ENCODE peak calls at places on chromosome 3, in ten cellular contexts. R is K562, W is breast epithelium, Z is endothelial cell of umbilical vein, Y is HCT116, T is stomach, J is GM12892, U is esophagus muscularis mucosa, E is sigmoid colon, L is spleen. F is an unnamed sample.

GRCh38 chr3:104582092-104582491 is 784.6 kb upstream of the ALCAM start:
- DNase-seq in W (no peak), J (no peak), E (no peak), Y (no peak), T (no peak), U (no peak), R (no peak), L (no peak), Z (no peak), F (no peak)

GRCh38 chr3:181567446-181568075 is 144.2 kb upstream of the SOX2 start:
- DNase-seq in E (no peak), Z (no peak), J (no peak), W (no peak), R (no peak), U (no peak), T (no peak), Y (no peak), L (no peak), F (no peak)

GRCh38 chr3:115644391-115644790 is 21.1 kb downstream of the GAP43 start:
- DNase-seq in W (no peak), Y (no peak), R (no peak), E (no peak), Z (no peak), J (no peak), U (no peak), L (no peak), T (no peak), F (no peak)

GRCh38 chr3:37032961-37033360 is 39.6 kb downstream of the MLH1 start:
- DNase-seq in W (no peak), T (no peak), E (peak), J (no peak), Y (no peak), U (no peak), Z (no peak), R (no peak), L (no peak), F (peak)

GRCh38 chr3:195764961-195765706 is 44.4 kb downstream of the MUC20 start:
- DNase-seq in R (no peak), W (no peak), U (no peak), Y (no peak), E (no peak), Z (no peak), L (peak), J (no peak), T (no peak), F (no peak)

GRCh38 chr3:52787672-52788625 is 6.6 kb upstream of the ITIH3 start:
- DNase-seq in E (peak), Z (no peak), W (no peak), L (peak), J (no peak), U (no peak), T (no peak), R (no peak), Y (no peak), F (no peak)

GRCh38 chr3:169863458-169863899 is 6.3 kb downstream of the LRRC31 start:
- DNase-seq in U (no peak), Y (peak), W (peak), R (peak), E (peak), J (no peak), T (peak), Z (peak), L (no peak), F (peak)

GRCh38 chr3:117128133-117128532 is 418.6 kb downstream of the TUSC7 start:
- DNase-seq in Y (no peak), L (no peak), E (no peak), J (no peak), W (no peak), U (no peak), R (no peak), Z (no peak), T (no peak), F (no peak)

GRCh38 chr3:126315916-126316514 is 41.2 kb downstream of the KLF15 start:
- DNase-seq in T (no peak), E (no peak), W (no peak), J (no peak), Z (no peak), U (peak), L (peak), Y (no peak), R (no peak), F (no peak)

GRCh38 chr3:11616551-11616950 is 27.2 kb downstream of the VGLL4 start:
- DNase-seq in W (no peak), Z (no peak), J (no peak), T (no peak), U (no peak), R (no peak), L (no peak), Y (no peak), E (no peak), F (no peak)

GRCh38 chr3:129160891-129161859 is at the start of gene ISY1:
- DNase-seq in U (peak), J (peak), Z (peak), R (peak), L (peak), Y (peak), T (peak), W (peak), E (peak), F (peak)
- TF ChIP-seq POLR2A in U (peak), J (peak), Z (peak), R (peak), L (no peak), Y (peak), T (no peak), W (peak), E (peak), F (peak)

GRCh38 chr3:72797773-72798543 is 50.3 kb downstream of the SHQ1 start:
- DNase-seq in U (no peak), Z (peak), W (no peak), L (no peak), T (peak), E (no peak), J (no peak), R (no peak), Y (no peak), F (no peak)
- TF ChIP-seq POLR2AphosphoS5 in U (no peak), Z (no peak), W (no peak), L (no peak), T (no peak), E (no peak), J (no peak), R (no peak), Y (no peak), F (no peak)

GRCh38 chr3:184339016-184339415 is 1.6 kb downstream of the FAM131A start:
- DNase-seq in Z (no peak), T (no peak), E (no peak), Y (no peak), J (no peak), R (no peak), W (no peak), L (no peak), U (no peak), F (peak)

GRCh38 chr3:184337981-184338380 is 581 bp downstream of the FAM131A start:
- DNase-seq in Z (no peak), Y (no peak), E (no peak), W (no peak), T (no peak), J (no peak), L (no peak), R (no peak), U (no peak), F (no peak)

GRCh38 chr3:184336484-184337230 is 743 bp upstream of the FAM131A start:
- DNase-seq in Y (no peak), Z (peak), U (no peak), E (peak), T (peak), J (no peak), R (no peak), W (peak), L (no peak), F (peak)

GRCh38 chr3:184337315-184337714 is at the start of gene FAM131A:
- DNase-seq in U (peak), W (peak), E (peak), L (no peak), T (no peak), J (no peak), Z (peak), R (no peak), Y (no peak), F (peak)

DNA sequence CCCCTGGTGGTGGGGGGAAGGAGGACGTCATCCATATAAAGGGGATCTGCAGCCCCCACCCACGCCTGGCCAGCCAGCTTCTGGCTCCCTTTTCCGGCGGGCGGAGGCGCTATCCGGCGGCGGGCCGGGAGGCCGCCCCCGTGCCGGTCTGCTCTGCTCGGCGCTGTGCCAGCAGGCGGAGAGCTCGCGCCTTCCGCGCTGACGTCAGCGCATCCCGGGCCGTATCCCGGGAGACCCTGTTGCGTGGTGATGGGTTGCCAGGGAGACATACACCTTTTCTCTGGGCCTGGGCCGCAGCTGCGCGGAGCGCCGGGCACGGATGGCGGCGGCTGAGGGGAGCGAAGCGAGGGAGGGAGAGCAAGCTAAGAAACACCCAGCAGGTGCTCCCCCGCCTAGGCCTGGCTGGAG is 1.1 kb downstream of the FAM131A start:
- DNase-seq in Z (peak), W (peak), R (no peak), T (peak), E (peak), L (no peak), J (no peak), Y (no peak), U (no peak), F (peak)
- TF ChIP-seq POLR2A in Z (peak), W (no peak), R (no peak), T (no peak), E (no peak), L (no peak), J (no peak), Y (no peak), U (no peak), F (peak)

GRCh38 chr3:41247055-41247454 is 47.8 kb downstream of the CTNNB1 start:
- DNase-seq in U (no peak), W (no peak), R (no peak), J (no peak), E (no peak), T (no peak), L (no peak), Y (no peak), Z (no peak), F (no peak)
- TF ChIP-seq POLR2AphosphoS5 in U (no peak), W (no peak), R (no peak), J (no peak), E (no peak), T (no peak), L (no peak), Y (no peak), Z (no peak), F (no peak)

DNA sequence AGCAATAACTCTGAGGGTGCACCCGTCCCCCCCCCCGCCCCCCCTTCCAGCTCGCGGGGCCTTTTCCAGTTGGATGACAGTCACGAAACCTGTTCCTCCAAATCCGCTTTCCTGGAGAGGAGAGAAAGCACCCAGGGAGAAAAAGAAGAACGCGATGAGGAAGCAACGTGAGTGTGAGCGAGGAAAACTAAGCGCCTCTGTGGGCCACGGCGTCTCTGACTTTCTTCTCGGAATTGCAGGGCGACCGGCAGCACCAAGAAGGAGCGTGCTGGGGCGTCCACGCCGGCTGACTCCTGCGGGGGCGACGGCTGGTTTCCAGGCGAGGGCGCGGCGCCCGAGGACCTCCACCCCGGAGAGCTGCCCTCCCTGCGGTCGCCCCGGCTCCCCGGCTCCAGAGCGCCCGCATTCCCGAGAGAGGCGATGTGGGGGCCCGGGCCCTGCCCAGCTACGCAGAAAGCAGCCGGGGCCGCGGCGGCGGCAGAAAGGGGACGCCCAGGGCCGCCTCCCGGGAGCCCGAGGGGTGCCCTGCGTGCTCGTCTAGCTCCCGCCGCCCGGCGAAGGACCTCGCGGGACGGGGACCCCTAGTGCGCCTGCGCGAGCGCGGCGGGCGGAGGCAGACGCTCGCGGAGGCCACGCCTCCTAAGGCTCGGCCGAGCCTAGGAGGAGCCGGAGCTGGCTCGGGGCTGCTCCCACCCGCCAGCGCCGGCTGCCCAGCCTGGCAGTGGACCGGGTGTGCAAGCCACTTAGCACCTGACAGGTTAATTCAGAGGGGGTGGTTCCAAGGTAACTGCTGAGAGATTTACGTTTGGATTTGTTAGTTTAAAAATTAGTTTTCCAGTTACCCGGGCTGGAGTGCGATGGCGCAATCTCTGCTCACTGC is 15.3 kb upstream of the ADIPOQ start:
- DNase-seq in L (peak), T (peak), E (peak), R (peak), J (peak), W (peak), U (no peak), Y (peak), Z (peak), F (peak)
- TF ChIP-seq POLR2A in L (no peak), T (no peak), E (no peak), R (peak), J (no peak), W (no peak), U (peak), Y (peak), Z (peak), F (peak)

DNA sequence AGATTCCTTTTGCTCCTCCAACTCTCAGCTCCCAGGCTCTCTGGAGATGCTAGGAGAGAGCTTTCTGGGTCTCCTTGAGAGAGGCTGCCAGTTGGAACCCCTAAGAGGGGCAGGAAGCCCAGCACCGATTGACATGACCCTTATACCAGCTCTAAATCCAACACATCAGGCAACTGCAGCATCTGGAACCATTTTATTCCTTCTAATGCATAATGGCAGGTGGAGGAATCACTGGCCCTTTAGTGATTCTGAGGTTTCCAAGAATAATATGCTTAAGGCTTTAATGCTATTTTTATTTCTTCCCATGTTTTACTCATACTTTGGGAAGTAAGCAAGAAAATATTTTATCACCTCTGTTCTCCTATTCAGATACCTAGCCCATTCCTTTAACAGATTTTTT is 60.3 kb upstream of the TEX264 start:
- DNase-seq in Y (no peak), R (no peak), Z (no peak), W (no peak), E (no peak), U (no peak), T (no peak), L (no peak), J (no peak), F (no peak)
- TF ChIP-seq POLR2AphosphoS5 in Y (no peak), R (no peak), Z (no peak), W (no peak), E (no peak), U (no peak), T (no peak), L (no peak), J (no peak), F (no peak)

DNA sequence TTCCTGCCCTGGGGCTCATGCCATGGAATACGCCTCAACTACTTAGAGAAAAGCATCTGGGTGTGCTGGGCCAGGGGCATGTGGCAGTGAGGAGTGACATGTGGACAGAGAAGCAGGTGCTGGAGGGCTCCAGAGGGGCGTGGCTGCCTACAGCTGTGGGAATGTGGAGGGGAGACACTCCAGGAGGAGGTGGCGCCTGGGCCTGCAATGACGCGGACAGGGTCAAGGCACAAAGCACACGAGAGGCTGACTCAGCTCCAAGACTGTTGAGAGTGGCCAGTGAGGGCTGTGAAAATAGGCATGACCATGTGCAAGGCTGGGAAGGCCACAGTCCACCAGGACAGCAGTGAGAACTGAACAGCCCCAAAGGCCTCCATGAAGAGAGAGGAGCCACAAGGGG is 48.5 kb downstream of the PTH1R start:
- DNase-seq in Z (peak), R (peak), U (no peak), L (peak), Y (no peak), E (peak), J (no peak), W (no peak), T (no peak), F (no peak)
- TF ChIP-seq POLR2A in Z (no peak), R (no peak), U (no peak), L (no peak), Y (no peak), E (no peak), J (no peak), W (no peak), T (no peak), F (no peak)